ENCODE peak calls at places on chromosomes 2 and 18, in nine cellular contexts. I is H7; F is stomach; O is AG09319; J is naive B cell; K is EH; C is NCI-H69; P is activated T-cell treated with anti-CD3 and anti-CD28 coated beads, Interleukin-2, amount 50 U/mL, for 72 hours; A is activated CD8-positive, alpha-beta memory T cell treated with anti-CD3 and anti-CD28 coated beads for 48 hours. X is an unnamed sample.

GRCh38 chr2:157311706-157312105 is 13.9 kb downstream of the ERMN start:
- DNase-seq in I (no peak), F (no peak), O (no peak), J (no peak), K (no peak), C (no peak), P (no peak), A (no peak), X (no peak)

GRCh38 chr2:113977660-113978523 is 88.0 kb downstream of the ACTR3 start:
- DNase-seq in I (peak), F (no peak), O (no peak), J (no peak), K (no peak), C (peak), P (no peak), A (no peak), X (peak)

GRCh38 chr2:240329778-240330177 is 105.7 kb upstream of the GPC1 start:
- DNase-seq in I (no peak), F (no peak), O (no peak), J (no peak), K (no peak), C (no peak), P (no peak), A (no peak), X (no peak)

GRCh38 chr2:220745682-220746081 is 826.4 kb downstream of the EPHA4 start:
- DNase-seq in I (no peak), F (no peak), O (no peak), J (no peak), K (no peak), C (no peak), P (no peak), A (no peak), X (no peak)

GRCh38 chr18:51028201-51028805 is 1.7 kb upstream of the SMAD4 start:
- DNase-seq in I (peak), F (no peak), O (no peak), J (no peak), K (peak), C (peak), P (peak), A (no peak), X (no peak)

GRCh38 chr2:113272463-113272862 is 6.3 kb downstream of the PAX8 start:
- DNase-seq in I (no peak), F (no peak), O (no peak), J (no peak), K (no peak), C (no peak), P (no peak), A (no peak), X (no peak)

GRCh38 chr2:63697160-63697559 is 108.4 kb downstream of the MDH1 start:
- DNase-seq in I (no peak), F (no peak), O (no peak), J (no peak), K (no peak), C (no peak), P (no peak), A (no peak), X (no peak)

GRCh38 chr18:29301048-29301447 is 1124.1 kb upstream of the CDH2 start:
- DNase-seq in I (no peak), F (no peak), O (no peak), J (no peak), K (no peak), C (no peak), P (no peak), A (no peak), X (no peak)

GRCh38 chr2:196613302-196613701 is 26.2 kb upstream of the CCDC150 start:
- DNase-seq in I (no peak), F (no peak), O (no peak), J (no peak), K (no peak), C (no peak), P (no peak), A (no peak), X (no peak)

GRCh38 chr2:237693281-237694039 is 66.1 kb downstream of the LRRFIP1 start:
- DNase-seq in I (no peak), F (no peak), O (no peak), J (no peak), K (peak), C (peak), P (peak), A (no peak), X (peak)

GRCh38 chr2:28356095-28356911 is 36.4 kb upstream of the FOSL2 start:
- DNase-seq in I (peak), F (peak), O (peak), J (no peak), K (peak), C (peak), P (peak), A (no peak), X (no peak)

GRCh38 chr2:230944804-230945372 is 19.8 kb upstream of the GPR55 start:
- DNase-seq in I (peak), F (peak), O (no peak), J (no peak), K (no peak), C (no peak), P (no peak), A (no peak), X (no peak)

GRCh38 chr2:24815171-24815570 is 21.9 kb downstream of the CENPO start:
- DNase-seq in I (no peak), F (no peak), O (no peak), J (no peak), K (no peak), C (no peak), P (no peak), A (no peak), X (no peak)

GRCh38 chr2:64866797-64867196 is 122.4 kb upstream of the SLC1A4 start:
- DNase-seq in I (no peak), F (no peak), O (peak), J (no peak), K (peak), C (no peak), P (no peak), A (no peak), X (no peak)

GRCh38 chr2:219688560-219689445 is 61.4 kb downstream of the SLC4A3 start:
- DNase-seq in I (no peak), F (no peak), O (no peak), J (no peak), K (peak), C (no peak), P (no peak), A (no peak), X (no peak)

GRCh38 chr18:61398961-61399632 is 65.9 kb downstream of the CDH20 start:
- DNase-seq in I (no peak), F (no peak), O (peak), J (no peak), K (peak), C (no peak), P (no peak), A (no peak), X (no peak)

GRCh38 chr18:40094441-40094840 is 1860.6 kb upstream of the PIK3C3 start:
- DNase-seq in I (no peak), F (no peak), O (no peak), J (no peak), K (no peak), C (no peak), P (no peak), A (no peak), X (no peak)

GRCh38 chr2:226932443-226932842 is 96.6 kb downstream of the RHBDD1 start:
- DNase-seq in I (no peak), F (no peak), O (no peak), J (no peak), K (no peak), C (no peak), P (no peak), A (no peak), X (no peak)

GRCh38 chr18:24734058-24734457 is 273.6 kb downstream of the HRH4 start:
- DNase-seq in I (no peak), F (no peak), O (no peak), J (no peak), K (no peak), C (peak), P (no peak), A (no peak), X (no peak)

GRCh38 chr2:199366406-199366805 is 91.3 kb downstream of the SATB2 start:
- DNase-seq in I (no peak), F (no peak), O (no peak), J (no peak), K (peak), C (peak), P (no peak), A (no peak), X (peak)

GRCh38 chr2:185859506-185859905 is 120.9 kb downstream of the FSIP2 start:
- DNase-seq in I (no peak), F (no peak), O (no peak), J (no peak), K (no peak), C (no peak), P (no peak), A (no peak), X (no peak)

GRCh38 chr18:9067823-9068222 is 34.7 kb upstream of the NDUFV2 start:
- DNase-seq in I (no peak), F (no peak), O (no peak), J (no peak), K (no peak), C (no peak), P (no peak), A (no peak), X (no peak)

GRCh38 chr18:64803471-64803870 is 654.6 kb upstream of the LINC00305 start:
- DNase-seq in I (no peak), F (no peak), O (no peak), J (no peak), K (no peak), C (peak), P (no peak), A (no peak), X (no peak)

GRCh38 chr18:31610841-31611240 is 19.2 kb downstream of the TTR start:
- DNase-seq in I (peak), F (peak), O (no peak), J (no peak), K (no peak), C (peak), P (no peak), A (no peak), X (no peak)

GRCh38 chr18:766550-766860 is 45.5 kb downstream of the YES1 start:
- DNase-seq in I (no peak), F (no peak), O (no peak), J (no peak), K (no peak), C (no peak), P (no peak), A (no peak), X (no peak)

GRCh38 chr2:97969466-97970067 is 26.2 kb downstream of the TMEM131 start:
- DNase-seq in I (no peak), F (no peak), O (no peak), J (no peak), K (no peak), C (no peak), P (no peak), A (no peak), X (no peak)

GRCh38 chr2:28334527-28334891 is 58.1 kb upstream of the FOSL2 start:
- DNase-seq in I (no peak), F (no peak), O (no peak), J (no peak), K (no peak), C (no peak), P (no peak), A (no peak), X (no peak)